ENCODE peak calls at places on chromosomes 12 and 14, in seven cellular contexts. One of them, this sample, is unnamed.

GRCh38 chr14:71855399-71856036 is 76.7 kb upstream of the RGS6 start:
- DNase-seq in CD8-positive, alpha-beta T cell: peak; percentile 46
- DNase-seq in AG09309: peak; percentile 35
- DNase-seq in adrenal gland: peak; percentile 94
- DNase-seq in epithelial cell of esophagus: peak; percentile 80
- DNase-seq in IMR-90: peak; percentile 68
- DNase-seq in MM.1S: peak; percentile 33
- DNase-seq in this sample: peak; percentile 84

GRCh38 chr12:105369014-105369413 is 38.5 kb downstream of the C12orf75 start:
- DNase-seq in CD8-positive, alpha-beta T cell: no peak
- DNase-seq in AG09309: peak; percentile 56
- DNase-seq in adrenal gland: no peak
- DNase-seq in epithelial cell of esophagus: peak; percentile 42
- DNase-seq in IMR-90: peak; percentile 84
- DNase-seq in MM.1S: no peak
- DNase-seq in this sample: peak; percentile 49

GRCh38 chr12:50087995-50088394 is 2.9 kb downstream of the SMARCD1 start:
- DNase-seq in CD8-positive, alpha-beta T cell: no peak
- DNase-seq in AG09309: no peak
- DNase-seq in adrenal gland: no peak
- DNase-seq in epithelial cell of esophagus: peak; percentile 91
- DNase-seq in IMR-90: peak; percentile 85
- DNase-seq in MM.1S: no peak
- DNase-seq in this sample: peak; percentile 82

GRCh38 chr12:2291182-2291832 is 238.5 kb downstream of the CACNA1C start:
- DNase-seq in CD8-positive, alpha-beta T cell: peak; percentile 18
- DNase-seq in AG09309: no peak
- DNase-seq in adrenal gland: peak; percentile 57
- DNase-seq in epithelial cell of esophagus: peak; percentile 14
- DNase-seq in IMR-90: no peak
- DNase-seq in MM.1S: peak; percentile 35
- DNase-seq in this sample: peak; percentile 61

GRCh38 chr12:91926810-91927209 is 218.8 kb downstream of the BTG1 start:
- DNase-seq in CD8-positive, alpha-beta T cell: no peak
- DNase-seq in AG09309: peak; percentile 18
- DNase-seq in adrenal gland: no peak
- DNase-seq in epithelial cell of esophagus: peak; percentile 76
- DNase-seq in IMR-90: peak; percentile 90
- DNase-seq in MM.1S: no peak
- DNase-seq in this sample: peak; percentile 55

GRCh38 chr12:108302471-108303311 is 36.4 kb downstream of the CMKLR1 start:
- DNase-seq in CD8-positive, alpha-beta T cell: no peak
- DNase-seq in AG09309: peak; percentile 47
- DNase-seq in adrenal gland: peak; percentile 52
- DNase-seq in epithelial cell of esophagus: no peak
- DNase-seq in IMR-90: no peak
- DNase-seq in MM.1S: no peak
- DNase-seq in this sample: peak; percentile 29

GRCh38 chr12:18700254-18700653 is 37.6 kb downstream of the PLCZ1 start:
- DNase-seq in CD8-positive, alpha-beta T cell: no peak
- DNase-seq in AG09309: peak; percentile 91
- DNase-seq in adrenal gland: peak; percentile 41
- DNase-seq in epithelial cell of esophagus: no peak
- DNase-seq in IMR-90: peak; percentile 96
- DNase-seq in MM.1S: no peak
- DNase-seq in this sample: peak; percentile 97

GRCh38 chr14:53663709-53664108 is 292.9 kb downstream of the BMP4 start:
- DNase-seq in CD8-positive, alpha-beta T cell: no peak
- DNase-seq in AG09309: no peak
- DNase-seq in adrenal gland: peak; percentile 21
- DNase-seq in epithelial cell of esophagus: peak; percentile 15
- DNase-seq in IMR-90: peak; percentile 9
- DNase-seq in MM.1S: no peak
- DNase-seq in this sample: peak; percentile 40

GRCh38 chr14:97931273-97931672 is 1134.1 kb downstream of the VRK1 start:
- DNase-seq in CD8-positive, alpha-beta T cell: no peak
- DNase-seq in AG09309: no peak
- DNase-seq in adrenal gland: no peak
- DNase-seq in epithelial cell of esophagus: no peak
- DNase-seq in IMR-90: no peak
- DNase-seq in MM.1S: no peak
- DNase-seq in this sample: no peak

GRCh38 chr12:109452489-109452888 is 24.6 kb downstream of the KCTD10 start:
- DNase-seq in CD8-positive, alpha-beta T cell: no peak
- DNase-seq in AG09309: no peak
- DNase-seq in adrenal gland: no peak
- DNase-seq in epithelial cell of esophagus: no peak
- DNase-seq in IMR-90: no peak
- DNase-seq in MM.1S: no peak
- DNase-seq in this sample: no peak

GRCh38 chr12:84689638-84690037 is 223.0 kb downstream of the SLC6A15 start:
- DNase-seq in CD8-positive, alpha-beta T cell: no peak
- DNase-seq in AG09309: no peak
- DNase-seq in adrenal gland: no peak
- DNase-seq in epithelial cell of esophagus: no peak
- DNase-seq in IMR-90: no peak
- DNase-seq in MM.1S: no peak
- DNase-seq in this sample: no peak

GRCh38 chr14:74356892-74357575 is 8.8 kb downstream of the VRTN start:
- DNase-seq in CD8-positive, alpha-beta T cell: no peak
- DNase-seq in AG09309: no peak
- DNase-seq in adrenal gland: no peak
- DNase-seq in epithelial cell of esophagus: no peak
- DNase-seq in IMR-90: no peak
- DNase-seq in MM.1S: no peak
- DNase-seq in this sample: no peak

GRCh38 chr12:20950248-20950647 is 139.7 kb downstream of the SLCO1B3 start:
- DNase-seq in CD8-positive, alpha-beta T cell: no peak
- DNase-seq in AG09309: no peak
- DNase-seq in adrenal gland: no peak
- DNase-seq in epithelial cell of esophagus: peak; percentile 50
- DNase-seq in IMR-90: no peak
- DNase-seq in MM.1S: peak; percentile 61
- DNase-seq in this sample: peak; percentile 37

GRCh38 chr14:105914738-105915385 is 388.5 kb downstream of the TMEM121 start:
- DNase-seq in CD8-positive, alpha-beta T cell: no peak
- DNase-seq in AG09309: no peak
- DNase-seq in adrenal gland: no peak
- DNase-seq in epithelial cell of esophagus: no peak
- DNase-seq in IMR-90: no peak
- DNase-seq in MM.1S: no peak
- DNase-seq in this sample: no peak

GRCh38 chr14:51660720-51661119 is 9.0 kb downstream of the FRMD6 start:
- DNase-seq in CD8-positive, alpha-beta T cell: no peak
- DNase-seq in AG09309: no peak
- DNase-seq in adrenal gland: no peak
- DNase-seq in epithelial cell of esophagus: no peak
- DNase-seq in IMR-90: no peak
- DNase-seq in MM.1S: no peak
- DNase-seq in this sample: no peak

GRCh38 chr14:102215071-102215470 is 75.4 kb downstream of the WDR20 start:
- DNase-seq in CD8-positive, alpha-beta T cell: no peak
- DNase-seq in AG09309: peak; percentile 56
- DNase-seq in adrenal gland: peak; percentile 56
- DNase-seq in epithelial cell of esophagus: peak; percentile 13
- DNase-seq in IMR-90: peak; percentile 84
- DNase-seq in MM.1S: no peak
- DNase-seq in this sample: peak; percentile 79

GRCh38 chr14:68789002-68789797 is 3.7 kb downstream of the ZFP36L1 start:
- DNase-seq in CD8-positive, alpha-beta T cell: peak; percentile 90
- DNase-seq in AG09309: no peak
- DNase-seq in adrenal gland: peak; percentile 86
- DNase-seq in epithelial cell of esophagus: peak; percentile 70
- DNase-seq in IMR-90: peak; percentile 74
- DNase-seq in MM.1S: no peak
- DNase-seq in this sample: peak; percentile 76

GRCh38 chr12:9808531-9808930 is 18.8 kb upstream of the KLRF1 start:
- DNase-seq in CD8-positive, alpha-beta T cell: no peak
- DNase-seq in AG09309: no peak
- DNase-seq in adrenal gland: no peak
- DNase-seq in epithelial cell of esophagus: peak; percentile 32
- DNase-seq in IMR-90: no peak
- DNase-seq in MM.1S: no peak
- DNase-seq in this sample: no peak

GRCh38 chr12:121796855-121797751 is 3.6 kb upstream of the RHOF start:
- DNase-seq in CD8-positive, alpha-beta T cell: no peak
- DNase-seq in AG09309: no peak
- DNase-seq in adrenal gland: peak; percentile 96
- DNase-seq in epithelial cell of esophagus: peak; percentile 54
- DNase-seq in IMR-90: peak; percentile 83
- DNase-seq in MM.1S: no peak
- DNase-seq in this sample: peak; percentile 80

GRCh38 chr14:103281496-103282231 is 52.4 kb upstream of the EIF5 start:
- DNase-seq in CD8-positive, alpha-beta T cell: no peak
- DNase-seq in AG09309: peak; percentile 50
- DNase-seq in adrenal gland: peak; percentile 56
- DNase-seq in epithelial cell of esophagus: peak; percentile 30
- DNase-seq in IMR-90: peak; percentile 62
- DNase-seq in MM.1S: no peak
- DNase-seq in this sample: peak; percentile 58

GRCh38 chr14:72598328-72598727 is 295.6 kb downstream of the DPF3 start:
- DNase-seq in CD8-positive, alpha-beta T cell: no peak
- DNase-seq in AG09309: no peak
- DNase-seq in adrenal gland: no peak
- DNase-seq in epithelial cell of esophagus: no peak
- DNase-seq in IMR-90: no peak
- DNase-seq in MM.1S: no peak
- DNase-seq in this sample: no peak

GRCh38 chr12:114631242-114631641 is 52.7 kb downstream of the TBX3 start:
- DNase-seq in CD8-positive, alpha-beta T cell: no peak
- DNase-seq in AG09309: no peak
- DNase-seq in adrenal gland: peak; percentile 64
- DNase-seq in epithelial cell of esophagus: no peak
- DNase-seq in IMR-90: no peak
- DNase-seq in MM.1S: no peak
- DNase-seq in this sample: no peak

GRCh38 chr12:114638790-114639435 is 45.1 kb downstream of the TBX3 start:
- DNase-seq in CD8-positive, alpha-beta T cell: no peak
- DNase-seq in AG09309: no peak
- DNase-seq in adrenal gland: no peak
- DNase-seq in epithelial cell of esophagus: no peak
- DNase-seq in IMR-90: no peak
- DNase-seq in MM.1S: no peak
- DNase-seq in this sample: no peak

DNA sequence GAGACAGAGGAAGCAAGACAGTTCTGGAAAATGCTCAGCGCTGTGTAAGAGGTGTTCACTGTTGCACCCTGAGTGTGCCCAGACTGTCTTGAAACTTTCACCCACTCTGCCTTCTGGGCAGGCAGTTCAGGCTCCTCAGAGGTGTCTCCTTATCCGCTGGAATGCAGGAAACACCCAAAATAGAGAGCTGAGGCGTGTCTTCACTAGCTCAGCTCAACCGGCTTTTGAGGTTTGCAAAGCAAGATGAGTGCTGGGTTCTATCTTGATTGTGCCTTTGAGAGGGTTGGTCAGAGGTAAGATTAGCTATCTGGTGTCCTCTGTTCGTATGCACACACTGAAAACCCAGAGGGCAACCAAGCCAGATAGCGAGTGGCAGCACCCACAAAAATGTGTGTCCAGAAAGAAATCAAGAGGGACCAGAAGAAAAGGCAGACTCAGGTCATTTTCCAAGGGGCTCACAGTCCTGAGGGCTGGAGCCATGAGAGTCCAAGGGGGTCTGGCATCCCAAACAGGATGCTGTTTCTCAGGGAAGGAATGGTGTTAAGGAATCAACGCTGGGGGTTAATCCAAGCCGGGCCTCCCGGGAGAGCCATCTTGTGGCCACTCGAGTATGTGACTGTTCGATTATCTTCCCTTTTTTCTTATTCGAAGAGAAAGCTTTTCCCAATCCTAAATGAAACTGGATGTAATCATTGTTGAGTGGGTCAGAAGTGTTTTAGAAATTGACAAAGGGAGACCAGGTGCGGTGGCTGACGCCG is 47.1 kb downstream of the TBX3 start:
- DNase-seq in CD8-positive, alpha-beta T cell: no peak
- DNase-seq in AG09309: no peak
- DNase-seq in adrenal gland: no peak
- DNase-seq in epithelial cell of esophagus: peak; percentile 74
- DNase-seq in IMR-90: peak; percentile 19
- DNase-seq in MM.1S: no peak
- DNase-seq in this sample: peak; percentile 26
- TF ChIP-seq CTCF in CD8-positive, alpha-beta T cell: no peak
- TF ChIP-seq CTCF in AG09309: peak; percentile 48
- TF ChIP-seq CTCF in adrenal gland: peak; percentile 28
- TF ChIP-seq CTCF in epithelial cell of esophagus: peak; percentile 33
- TF ChIP-seq CTCF in IMR-90: peak; percentile 58
- TF ChIP-seq CTCF in MM.1S: no peak
- TF ChIP-seq CTCF in this sample: peak; percentile 51

GRCh38 chr12:13046914-13047472 is 2.8 kb downstream of the FAM234B start:
- DNase-seq in CD8-positive, alpha-beta T cell: no peak
- DNase-seq in AG09309: no peak
- DNase-seq in adrenal gland: no peak
- DNase-seq in epithelial cell of esophagus: no peak
- DNase-seq in IMR-90: no peak
- DNase-seq in MM.1S: no peak
- DNase-seq in this sample: no peak

GRCh38 chr12:13045816-13046215 is 1.6 kb downstream of the FAM234B start:
- DNase-seq in CD8-positive, alpha-beta T cell: no peak
- DNase-seq in AG09309: no peak
- DNase-seq in adrenal gland: no peak
- DNase-seq in epithelial cell of esophagus: no peak
- DNase-seq in IMR-90: no peak
- DNase-seq in MM.1S: no peak
- DNase-seq in this sample: no peak

GRCh38 chr12:13042666-13043230 is 1.4 kb upstream of the FAM234B start:
- DNase-seq in CD8-positive, alpha-beta T cell: no peak
- DNase-seq in AG09309: no peak
- DNase-seq in adrenal gland: no peak
- DNase-seq in epithelial cell of esophagus: no peak
- DNase-seq in IMR-90: no peak
- DNase-seq in MM.1S: no peak
- DNase-seq in this sample: no peak

GRCh38 chr12:13044859-13045384 is 741 bp downstream of the FAM234B start:
- DNase-seq in CD8-positive, alpha-beta T cell: no peak
- DNase-seq in AG09309: no peak
- DNase-seq in adrenal gland: peak; percentile 35
- DNase-seq in epithelial cell of esophagus: peak; percentile 19
- DNase-seq in IMR-90: no peak
- DNase-seq in MM.1S: no peak
- DNase-seq in this sample: no peak

GRCh38 chr12:13044002-13044858 is at the start of gene FAM234B:
- DNase-seq in CD8-positive, alpha-beta T cell: peak; percentile 71
- DNase-seq in AG09309: peak; percentile 4
- DNase-seq in adrenal gland: peak; percentile 72
- DNase-seq in epithelial cell of esophagus: peak; percentile 87
- DNase-seq in IMR-90: peak; percentile 62
- DNase-seq in MM.1S: peak; percentile 66
- DNase-seq in this sample: peak; percentile 73
- H3K4me3 ChIP-seq in CD8-positive, alpha-beta T cell: peak within 1 kb of the TSS; percentile 96
- H3K4me3 ChIP-seq in AG09309: peak within 1 kb of the TSS; percentile 71
- H3K4me3 ChIP-seq in adrenal gland: peak within 1 kb of the TSS; percentile 77
- H3K4me3 ChIP-seq in epithelial cell of esophagus: peak within 1 kb of the TSS; percentile 85
- H3K4me3 ChIP-seq in IMR-90: peak within 1 kb of the TSS; percentile 95
- H3K4me3 ChIP-seq in MM.1S: peak within 1 kb of the TSS; percentile 99
- H3K4me3 ChIP-seq in this sample: peak within 1 kb of the TSS; percentile 95

GRCh38 chr14:50001999-50002925 is 109.4 kb downstream of the ARF6 start:
- DNase-seq in CD8-positive, alpha-beta T cell: peak; percentile 65
- DNase-seq in AG09309: no peak
- DNase-seq in adrenal gland: no peak
- DNase-seq in epithelial cell of esophagus: no peak
- DNase-seq in IMR-90: no peak
- DNase-seq in MM.1S: peak; percentile 55
- DNase-seq in this sample: no peak
- TF ChIP-seq CTCF in CD8-positive, alpha-beta T cell: no peak
- TF ChIP-seq CTCF in AG09309: no peak
- TF ChIP-seq CTCF in adrenal gland: no peak
- TF ChIP-seq CTCF in epithelial cell of esophagus: no peak
- TF ChIP-seq CTCF in IMR-90: no peak
- TF ChIP-seq CTCF in MM.1S: no peak
- TF ChIP-seq CTCF in this sample: no peak

GRCh38 chr12:93699271-93700141 is 22.3 kb downstream of the CRADD start:
- DNase-seq in CD8-positive, alpha-beta T cell: no peak
- DNase-seq in AG09309: peak; percentile 64
- DNase-seq in adrenal gland: no peak
- DNase-seq in epithelial cell of esophagus: peak; percentile 71
- DNase-seq in IMR-90: peak; percentile 93
- DNase-seq in MM.1S: no peak
- DNase-seq in this sample: peak; percentile 56
- H3K4me3 ChIP-seq in CD8-positive, alpha-beta T cell: no peak overlapping the region
- H3K4me3 ChIP-seq in AG09309: no peak overlapping the region
- H3K4me3 ChIP-seq in adrenal gland: no peak overlapping the region
- H3K4me3 ChIP-seq in epithelial cell of esophagus: no peak overlapping the region
- H3K4me3 ChIP-seq in IMR-90: no peak overlapping the region
- H3K4me3 ChIP-seq in MM.1S: no peak overlapping the region
- H3K4me3 ChIP-seq in this sample: no peak overlapping the region